ENCODE peak calls at places on chromosomes 6 and 20, in eight cellular contexts. One of them, this sample, is unnamed.

GRCh38 chr20:56361888-56362287 is 3.1 kb downstream of the FAM210B start:
- DNase-seq in A673: no peak
- DNase-seq in tibial artery: no peak
- DNase-seq in fibroblast of lung: no peak
- DNase-seq in cardiac muscle cell: no peak
- DNase-seq in right lobe of liver: no peak
- DNase-seq in adrenal gland: no peak
- DNase-seq in DND-41: no peak
- DNase-seq in this sample: no peak

GRCh38 chr20:64238851-64239387 is 16.6 kb upstream of the PCMTD2 start:
- DNase-seq in A673: no peak
- DNase-seq in cardiac muscle cell: no peak
- DNase-seq in fibroblast of lung: no peak
- DNase-seq in adrenal gland: no peak
- DNase-seq in right lobe of liver: peak; percentile 39
- DNase-seq in DND-41: no peak
- DNase-seq in tibial artery: no peak
- DNase-seq in this sample: no peak

GRCh38 chr20:31879143-31879987 is 8.9 kb downstream of the TTLL9 start:
- DNase-seq in adrenal gland: peak; percentile 97
- DNase-seq in A673: peak; percentile 95
- DNase-seq in fibroblast of lung: peak; percentile 94
- DNase-seq in tibial artery: peak; percentile 96
- DNase-seq in cardiac muscle cell: peak; percentile 98
- DNase-seq in DND-41: peak; percentile 67
- DNase-seq in right lobe of liver: peak; percentile 97
- DNase-seq in this sample: peak; percentile 96

GRCh38 chr6:130966581-130966980 is 96.5 kb downstream of the EPB41L2 start:
- DNase-seq in cardiac muscle cell: no peak
- DNase-seq in adrenal gland: no peak
- DNase-seq in A673: no peak
- DNase-seq in fibroblast of lung: no peak
- DNase-seq in tibial artery: no peak
- DNase-seq in right lobe of liver: no peak
- DNase-seq in DND-41: no peak
- DNase-seq in this sample: no peak

GRCh38 chr6:37558158-37558557 is 58.5 kb upstream of the CCDC167 start:
- DNase-seq in A673: no peak
- DNase-seq in tibial artery: no peak
- DNase-seq in right lobe of liver: no peak
- DNase-seq in cardiac muscle cell: no peak
- DNase-seq in adrenal gland: no peak
- DNase-seq in DND-41: no peak
- DNase-seq in fibroblast of lung: no peak
- DNase-seq in this sample: no peak

GRCh38 chr6:6900566-6901204 is 207.1 kb upstream of the RREB1 start:
- DNase-seq in tibial artery: no peak
- DNase-seq in right lobe of liver: no peak
- DNase-seq in A673: no peak
- DNase-seq in adrenal gland: no peak
- DNase-seq in cardiac muscle cell: no peak
- DNase-seq in DND-41: no peak
- DNase-seq in fibroblast of lung: no peak
- DNase-seq in this sample: no peak

GRCh38 chr20:60137657-60138245 is 179.5 kb downstream of the CDH26 start:
- DNase-seq in right lobe of liver: no peak
- DNase-seq in A673: peak; percentile 80
- DNase-seq in fibroblast of lung: peak; percentile 20
- DNase-seq in adrenal gland: no peak
- DNase-seq in cardiac muscle cell: no peak
- DNase-seq in DND-41: peak; percentile 42
- DNase-seq in tibial artery: no peak
- DNase-seq in this sample: no peak

GRCh38 chr6:93575495-93575894 is 156.1 kb upstream of the EPHA7 start:
- DNase-seq in right lobe of liver: no peak
- DNase-seq in adrenal gland: no peak
- DNase-seq in fibroblast of lung: no peak
- DNase-seq in A673: no peak
- DNase-seq in tibial artery: no peak
- DNase-seq in cardiac muscle cell: no peak
- DNase-seq in DND-41: no peak
- DNase-seq in this sample: no peak

GRCh38 chr6:127641905-127642304 is 64.9 kb downstream of the C6orf58 start:
- DNase-seq in adrenal gland: peak; percentile 6
- DNase-seq in A673: peak; percentile 62
- DNase-seq in right lobe of liver: no peak
- DNase-seq in tibial artery: no peak
- DNase-seq in cardiac muscle cell: peak; percentile 51
- DNase-seq in DND-41: peak; percentile 16
- DNase-seq in fibroblast of lung: peak; percentile 52
- DNase-seq in this sample: no peak
- TF ChIP-seq CTCF in adrenal gland: peak; percentile 37
- TF ChIP-seq CTCF in A673: peak; percentile 78
- TF ChIP-seq CTCF in right lobe of liver: peak; percentile 50
- TF ChIP-seq CTCF in tibial artery: peak; percentile 32
- TF ChIP-seq CTCF in cardiac muscle cell: peak; percentile 80
- TF ChIP-seq CTCF in DND-41: peak; percentile 68
- TF ChIP-seq CTCF in fibroblast of lung: peak; percentile 84
- TF ChIP-seq CTCF in this sample: no peak

GRCh38 chr20:1779567-1779966 is 115.6 kb upstream of the SIRPA start:
- DNase-seq in tibial artery: no peak
- DNase-seq in adrenal gland: no peak
- DNase-seq in A673: no peak
- DNase-seq in fibroblast of lung: no peak
- DNase-seq in DND-41: no peak
- DNase-seq in right lobe of liver: no peak
- DNase-seq in cardiac muscle cell: no peak
- DNase-seq in this sample: no peak

GRCh38 chr20:1776608-1777475 is 118.4 kb upstream of the SIRPA start:
- DNase-seq in cardiac muscle cell: peak; percentile 95
- DNase-seq in adrenal gland: peak; percentile 84
- DNase-seq in DND-41: peak; percentile 89
- DNase-seq in tibial artery: peak; percentile 89
- DNase-seq in right lobe of liver: peak; percentile 87
- DNase-seq in A673: peak; percentile 93
- DNase-seq in fibroblast of lung: peak; percentile 92
- DNase-seq in this sample: peak; percentile 84

GRCh38 chr20:1774479-1774878 is 116.9 kb upstream of the SIRPG start:
- DNase-seq in cardiac muscle cell: no peak
- DNase-seq in adrenal gland: no peak
- DNase-seq in A673: no peak
- DNase-seq in tibial artery: no peak
- DNase-seq in DND-41: no peak
- DNase-seq in fibroblast of lung: no peak
- DNase-seq in right lobe of liver: no peak
- DNase-seq in this sample: no peak

GRCh38 chr20:1775117-1775516 is 117.5 kb upstream of the SIRPG start:
- DNase-seq in A673: no peak
- DNase-seq in right lobe of liver: no peak
- DNase-seq in cardiac muscle cell: peak; percentile 60
- DNase-seq in fibroblast of lung: peak; percentile 9
- DNase-seq in tibial artery: no peak
- DNase-seq in DND-41: no peak
- DNase-seq in adrenal gland: peak; percentile 57
- DNase-seq in this sample: no peak

DNA sequence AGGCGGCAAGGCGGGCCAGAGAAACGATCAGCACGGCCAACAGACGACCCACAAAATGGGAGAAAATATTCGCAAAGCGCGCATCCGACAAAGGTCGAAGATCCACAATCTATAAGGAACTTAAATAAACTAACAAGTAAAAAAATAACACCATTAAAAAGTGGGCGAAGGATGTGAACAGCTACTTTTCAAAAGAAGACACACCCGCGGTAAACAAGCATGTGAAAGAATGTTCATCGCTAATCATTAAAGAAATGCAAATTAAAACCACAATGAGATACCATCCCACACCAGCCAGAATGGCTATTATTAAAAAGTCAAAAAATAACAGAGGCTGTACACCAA is 117.8 kb upstream of the SIRPA start:
- DNase-seq in tibial artery: no peak
- DNase-seq in adrenal gland: no peak
- DNase-seq in right lobe of liver: no peak
- DNase-seq in DND-41: no peak
- DNase-seq in fibroblast of lung: no peak
- DNase-seq in A673: no peak
- DNase-seq in cardiac muscle cell: no peak
- DNase-seq in this sample: no peak
- TF ChIP-seq CTCF in tibial artery: no peak
- TF ChIP-seq CTCF in adrenal gland: no peak
- TF ChIP-seq CTCF in right lobe of liver: no peak
- TF ChIP-seq CTCF in DND-41: no peak
- TF ChIP-seq CTCF in fibroblast of lung: no peak
- TF ChIP-seq CTCF in A673: no peak
- TF ChIP-seq CTCF in cardiac muscle cell: no peak
- TF ChIP-seq CTCF in this sample: no peak

DNA sequence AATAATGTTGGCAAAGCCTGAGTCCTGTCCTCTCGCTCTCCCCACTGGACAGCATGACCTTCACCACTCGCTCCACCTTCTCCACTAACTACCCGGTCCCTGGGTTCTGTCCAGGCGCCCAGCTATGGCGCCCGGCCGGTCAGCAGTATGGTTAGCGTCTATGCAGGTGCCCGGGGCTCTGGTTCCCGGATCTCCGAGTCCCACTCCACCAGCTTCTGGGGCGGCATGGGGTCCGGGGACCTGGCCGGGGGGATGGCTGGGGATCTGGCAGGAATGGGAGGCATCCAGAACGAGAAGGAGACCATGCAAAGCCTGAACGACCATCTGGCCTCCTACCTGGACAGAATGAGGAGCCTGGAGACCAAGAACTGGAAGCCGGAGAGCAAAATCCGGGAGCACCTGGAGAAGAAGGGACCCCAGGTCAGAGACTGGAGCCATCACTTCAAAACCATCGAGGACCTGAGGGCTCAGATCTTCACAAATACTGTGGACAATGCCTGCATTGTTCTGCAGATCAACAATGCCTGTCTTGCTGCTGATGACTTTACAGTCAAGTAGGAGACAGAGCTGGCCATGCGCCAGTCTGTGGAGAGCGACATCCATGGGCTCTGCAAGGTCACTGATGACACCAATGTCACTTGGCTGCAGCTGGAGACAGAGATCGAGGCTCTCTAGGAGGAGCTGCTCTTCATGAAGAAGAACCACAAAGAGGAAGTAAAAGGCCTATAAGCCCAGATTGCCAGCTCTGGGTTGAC is 20.7 kb downstream of the RNF114 start:
- DNase-seq in fibroblast of lung: no peak
- DNase-seq in adrenal gland: peak; percentile 77
- DNase-seq in A673: no peak
- DNase-seq in right lobe of liver: no peak
- DNase-seq in tibial artery: no peak
- DNase-seq in cardiac muscle cell: no peak
- DNase-seq in DND-41: no peak
- DNase-seq in this sample: no peak
- TF ChIP-seq CTCF in fibroblast of lung: no peak
- TF ChIP-seq CTCF in adrenal gland: no peak
- TF ChIP-seq CTCF in A673: no peak
- TF ChIP-seq CTCF in right lobe of liver: no peak
- TF ChIP-seq CTCF in tibial artery: no peak
- TF ChIP-seq CTCF in cardiac muscle cell: no peak
- TF ChIP-seq CTCF in DND-41: no peak
- TF ChIP-seq CTCF in this sample: no peak

DNA sequence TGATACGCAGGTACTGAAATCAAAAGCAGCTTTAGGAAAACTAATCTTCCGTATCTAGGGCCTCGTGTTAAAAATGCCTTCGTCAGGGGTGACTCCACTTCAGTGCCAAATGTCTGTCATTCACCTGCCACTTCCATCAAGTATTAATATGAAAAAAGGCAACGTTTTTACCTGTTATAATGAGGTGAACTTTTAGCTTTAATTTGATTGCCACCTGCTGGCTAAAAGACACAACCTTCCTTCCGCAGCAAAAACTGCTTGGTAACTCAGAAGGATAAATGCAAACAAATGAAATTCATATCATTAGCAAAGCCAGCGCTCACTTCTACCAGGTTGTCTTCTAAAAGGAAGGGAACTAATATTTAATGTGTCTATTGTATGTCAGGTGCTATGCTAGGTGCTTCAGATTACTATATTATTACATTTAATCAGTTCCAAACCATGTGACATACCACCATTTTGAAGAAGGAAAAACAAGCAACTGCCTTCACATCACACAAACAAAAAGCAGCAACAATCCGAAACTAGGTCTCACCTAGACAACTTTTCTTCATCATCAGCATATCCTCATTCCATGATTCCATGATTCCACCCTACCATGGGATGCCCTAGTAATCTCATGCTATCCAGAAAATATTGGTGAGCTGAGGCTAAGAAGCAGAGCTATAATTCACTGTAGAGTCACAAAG is 20.6 kb upstream of the ARHGAP18 start:
- DNase-seq in cardiac muscle cell: peak; percentile 48
- DNase-seq in tibial artery: no peak
- DNase-seq in adrenal gland: no peak
- DNase-seq in DND-41: peak; percentile 25
- DNase-seq in right lobe of liver: no peak
- DNase-seq in A673: peak; percentile 35
- DNase-seq in fibroblast of lung: peak; percentile 52
- DNase-seq in this sample: no peak
- TF ChIP-seq CTCF in cardiac muscle cell: peak; percentile 41
- TF ChIP-seq CTCF in tibial artery: peak; percentile 50
- TF ChIP-seq CTCF in adrenal gland: peak; percentile 62
- TF ChIP-seq CTCF in DND-41: peak; percentile 81
- TF ChIP-seq CTCF in right lobe of liver: peak; percentile 77
- TF ChIP-seq CTCF in A673: peak; percentile 58
- TF ChIP-seq CTCF in fibroblast of lung: peak; percentile 41
- TF ChIP-seq CTCF in this sample: peak; percentile 48

DNA sequence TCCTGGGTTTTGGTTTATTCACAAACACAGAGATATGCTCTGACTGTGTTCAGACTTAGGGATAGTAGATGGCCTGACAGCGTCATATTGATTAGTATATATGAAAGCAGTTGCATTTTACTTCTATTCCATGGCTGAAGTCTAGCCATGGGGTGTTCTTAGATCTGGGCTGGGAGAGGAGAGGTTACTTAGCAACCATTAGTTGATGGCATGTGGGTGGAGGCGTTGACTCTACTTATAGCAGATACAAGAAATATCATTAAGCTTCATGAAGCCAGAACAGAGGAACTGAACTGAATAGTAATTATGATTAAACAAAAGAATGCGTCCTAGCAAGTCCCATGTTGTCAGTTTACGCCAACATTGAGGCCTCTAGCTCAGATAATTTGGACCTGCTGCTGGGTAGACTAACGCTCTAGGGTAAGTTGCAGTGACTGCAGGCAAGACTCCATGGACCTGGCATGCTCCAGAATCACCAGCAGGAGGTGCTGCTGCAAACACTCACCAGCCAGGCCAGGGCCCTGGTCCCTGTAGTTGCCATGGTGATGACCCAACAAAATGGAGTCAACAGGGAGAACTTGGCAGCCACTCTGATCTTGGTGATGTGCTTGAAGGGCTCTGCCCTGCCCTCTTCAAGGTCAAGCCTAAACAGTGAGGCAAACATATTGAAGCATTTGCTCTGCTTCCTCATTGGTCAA is 477.4 kb downstream of the PREX1 start:
- DNase-seq in fibroblast of lung: no peak
- DNase-seq in DND-41: no peak
- DNase-seq in cardiac muscle cell: peak; percentile 22
- DNase-seq in tibial artery: no peak
- DNase-seq in A673: peak; percentile 22
- DNase-seq in adrenal gland: no peak
- DNase-seq in right lobe of liver: no peak
- DNase-seq in this sample: no peak
- TF ChIP-seq CTCF in fibroblast of lung: no peak
- TF ChIP-seq CTCF in DND-41: peak; percentile 64
- TF ChIP-seq CTCF in cardiac muscle cell: no peak
- TF ChIP-seq CTCF in tibial artery: no peak
- TF ChIP-seq CTCF in A673: peak; percentile 55
- TF ChIP-seq CTCF in adrenal gland: no peak
- TF ChIP-seq CTCF in right lobe of liver: peak; percentile 10
- TF ChIP-seq CTCF in this sample: no peak

This sample was measured in stomach.